ENCODE peak calls at places on chromosomes 7 and 10, in nine cellular contexts. F, V, L, T, P, M, U, Q and B are unnamed samples.

GRCh38 chr7:129671276-129671675 is 59.8 kb downstream of the NRF1 start:
- DNase-seq in F (no peak), V (no peak), L (no peak), T (no peak), P (no peak), M (peak), U (no peak), Q (no peak), B (no peak)

GRCh38 chr7:107122483-107122882 is 46.3 kb upstream of the HBP1 start:
- DNase-seq in F (no peak), V (no peak), L (no peak), T (no peak), P (no peak), M (no peak), U (no peak), Q (no peak), B (no peak)

GRCh38 chr10:3475367-3475766 is 302.8 kb upstream of the PITRM1 start:
- DNase-seq in F (no peak), V (no peak), L (no peak), T (no peak), P (no peak), M (no peak), U (no peak), Q (no peak), B (no peak)

GRCh38 chr10:91909178-91909677 is at the start of gene FGFBP3:
- DNase-seq in F (peak), V (peak), L (no peak), T (peak), P (peak), M (peak), U (peak), Q (no peak), B (peak)

GRCh38 chr10:86664370-86665217 is 3.7 kb upstream of the LDB3 start:
- DNase-seq in F (peak), V (no peak), L (no peak), T (no peak), P (no peak), M (no peak), U (no peak), Q (no peak), B (no peak)

GRCh38 chr7:3280445-3280844 is 20.6 kb upstream of the SDK1 start:
- DNase-seq in F (no peak), V (no peak), L (no peak), T (no peak), P (no peak), M (no peak), U (no peak), Q (no peak), B (no peak)

GRCh38 chr7:47721670-47722069 is 139.8 kb upstream of the TNS3 start:
- DNase-seq in F (no peak), V (no peak), L (no peak), T (no peak), P (no peak), M (no peak), U (no peak), Q (no peak), B (no peak)

GRCh38 chr7:93757421-93757820 is 133.1 kb downstream of the TFPI2 start:
- DNase-seq in F (no peak), V (no peak), L (no peak), T (no peak), P (no peak), M (peak), U (no peak), Q (no peak), B (no peak)

GRCh38 chr10:102413053-102413705 is 5.4 kb downstream of the PSD start:
- DNase-seq in F (no peak), V (peak), L (peak), T (no peak), P (peak), M (no peak), U (no peak), Q (no peak), B (no peak)

GRCh38 chr10:22531008-22531407 is 183.4 kb downstream of the PIP4K2A start:
- DNase-seq in F (no peak), V (no peak), L (no peak), T (no peak), P (no peak), M (no peak), U (no peak), Q (no peak), B (no peak)

GRCh38 chr7:35848728-35849127 is 47.9 kb downstream of the SEPTIN7 start:
- DNase-seq in F (no peak), V (no peak), L (no peak), T (no peak), P (no peak), M (no peak), U (no peak), Q (no peak), B (no peak)

GRCh38 chr10:70779685-70780369 is 5.3 kb downstream of the TBATA start:
- DNase-seq in F (no peak), V (no peak), L (no peak), T (no peak), P (no peak), M (no peak), U (no peak), Q (no peak), B (peak)

GRCh38 chr7:47611045-47611511 is 29.2 kb upstream of the TNS3 start:
- DNase-seq in F (no peak), V (no peak), L (no peak), T (no peak), P (no peak), M (no peak), U (no peak), Q (no peak), B (no peak)

GRCh38 chr7:139567647-139568345 is 44.3 kb downstream of the CLEC2L start:
- DNase-seq in F (no peak), V (no peak), L (no peak), T (no peak), P (no peak), M (no peak), U (no peak), Q (no peak), B (no peak)

GRCh38 chr10:45404087-45404769 is 30.2 kb downstream of the ALOX5 start:
- DNase-seq in F (no peak), V (no peak), L (no peak), T (no peak), P (no peak), M (no peak), U (no peak), Q (no peak), B (peak)

GRCh38 chr7:82247814-82248433 is 195.7 kb downstream of the CACNA2D1 start:
- DNase-seq in F (no peak), V (no peak), L (no peak), T (peak), P (no peak), M (peak), U (no peak), Q (no peak), B (no peak)

GRCh38 chr7:41504581-41504980 is 198.3 kb downstream of the INHBA start:
- DNase-seq in F (no peak), V (no peak), L (no peak), T (no peak), P (no peak), M (no peak), U (no peak), Q (no peak), B (no peak)

GRCh38 chr7:23628370-23628769 is 31.2 kb downstream of the CCDC126 start:
- DNase-seq in F (no peak), V (no peak), L (no peak), T (no peak), P (no peak), M (no peak), U (no peak), Q (no peak), B (no peak)